ENCODE peak calls at places on chromosomes 4 and X, in four cellular contexts. One of them, this sample, is unnamed.

GRCh38 chrX:41457618-41458192 is 10.6 kb downstream of the NYX start:
- DNase-seq in A549: no peak
- DNase-seq in T-helper 9 cell: no peak
- DNase-seq in GM20000: peak
- DNase-seq in this sample: no peak

GRCh38 chrX:45434231-45434630 is 233.6 kb upstream of the DIPK2B start:
- DNase-seq in A549: no peak
- DNase-seq in T-helper 9 cell: no peak
- DNase-seq in GM20000: no peak
- DNase-seq in this sample: no peak

GRCh38 chrX:129531132-129531531 is 7.8 kb upstream of the SMARCA1 start:
- DNase-seq in A549: no peak
- DNase-seq in T-helper 9 cell: no peak
- DNase-seq in GM20000: no peak
- DNase-seq in this sample: no peak

GRCh38 chrX:9311411-9312160 is 153.3 kb upstream of the TBL1X start:
- DNase-seq in A549: no peak
- DNase-seq in T-helper 9 cell: no peak
- DNase-seq in GM20000: no peak
- DNase-seq in this sample: no peak

GRCh38 chrX:47191331-47191730 is 2.3 kb upstream of the UBA1 start:
- DNase-seq in A549: no peak
- DNase-seq in T-helper 9 cell: peak
- DNase-seq in GM20000: peak
- DNase-seq in this sample: peak

GRCh38 chrX:22389544-22390243 is 117.0 kb downstream of the CBLL2 start:
- DNase-seq in A549: peak
- DNase-seq in T-helper 9 cell: no peak
- DNase-seq in GM20000: no peak
- DNase-seq in this sample: no peak

GRCh38 chr4:78863991-78864390 is 75.2 kb downstream of the PAQR3 start:
- DNase-seq in A549: no peak
- DNase-seq in T-helper 9 cell: no peak
- DNase-seq in GM20000: no peak
- DNase-seq in this sample: no peak

GRCh38 chrX:131763674-131764073 is 219.8 kb downstream of the OR13H1 start:
- DNase-seq in A549: peak
- DNase-seq in T-helper 9 cell: peak
- DNase-seq in GM20000: no peak
- DNase-seq in this sample: peak

GRCh38 chr4:40121515-40121914 is 64.9 kb downstream of the N4BP2 start:
- DNase-seq in A549: peak
- DNase-seq in T-helper 9 cell: no peak
- DNase-seq in GM20000: no peak
- DNase-seq in this sample: no peak

GRCh38 chrX:71556026-71556425 is 22.2 kb upstream of the GCNA start:
- DNase-seq in A549: no peak
- DNase-seq in T-helper 9 cell: no peak
- DNase-seq in GM20000: no peak
- DNase-seq in this sample: no peak

GRCh38 chr4:69760455-69760854 is at the start of gene SULT1B1:
- DNase-seq in A549: no peak
- DNase-seq in T-helper 9 cell: no peak
- DNase-seq in GM20000: no peak
- DNase-seq in this sample: peak

GRCh38 chr4:108398836-108399235 is 221.5 kb upstream of the RPL34 start:
- DNase-seq in A549: no peak
- DNase-seq in T-helper 9 cell: no peak
- DNase-seq in GM20000: no peak
- DNase-seq in this sample: no peak

GRCh38 chrX:40887476-40887875 is 152.1 kb upstream of the MED14 start:
- DNase-seq in A549: no peak
- DNase-seq in T-helper 9 cell: no peak
- DNase-seq in GM20000: no peak
- DNase-seq in this sample: no peak